ENCODE peak calls at places on chromosome 11, in seven cellular contexts. W is kidney epithelial cell, T is AG10803, C is cardiac muscle cell, U is GM23338, G is epithelial cell of esophagus, B is body of pancreas. K is an unnamed sample.

GRCh38 chr11:12215192-12215591 is 104.8 kb downstream of the MICAL2 start:
- DNase-seq in C (no peak), W (no peak), G (no peak), U (peak), T (no peak), B (no peak), K (no peak)

GRCh38 chr11:10885703-10886363 is 28.0 kb upstream of the ZBED5 start:
- DNase-seq in B (no peak), W (no peak), C (peak), G (no peak), U (no peak), T (no peak), K (no peak)

GRCh38 chr11:68382358-68382998 is 70.1 kb downstream of the LRP5 start:
- DNase-seq in W (no peak), C (no peak), G (no peak), B (no peak), U (no peak), T (no peak), K (no peak)

GRCh38 chr11:118621898-118622375 is 14.5 kb downstream of the PHLDB1 start:
- DNase-seq in C (no peak), G (no peak), B (no peak), T (no peak), U (no peak), W (no peak), K (no peak)

GRCh38 chr11:65915821-65916251 is 3.0 kb downstream of the C11orf68 start:
- DNase-seq in C (peak), G (peak), B (peak), W (peak), T (peak), U (peak), K (peak)

GRCh38 chr11:93775289-93775688 is 8.8 kb upstream of the MED17 start:
- DNase-seq in T (no peak), U (peak), C (peak), W (no peak), B (no peak), G (peak), K (no peak)

GRCh38 chr11:86755196-86755595 is 45.1 kb upstream of the PRSS23 start:
- DNase-seq in B (no peak), G (no peak), U (no peak), C (no peak), T (no peak), W (no peak), K (no peak)

GRCh38 chr11:67060111-67060522 is 3.5 kb downstream of the RHOD start:
- DNase-seq in T (no peak), B (no peak), U (no peak), C (no peak), W (no peak), G (peak), K (no peak)

GRCh38 chr11:63405114-63405513 is 35.5 kb downstream of the SLC22A9 start:
- DNase-seq in W (no peak), U (no peak), T (no peak), B (peak), G (peak), C (no peak), K (no peak)

GRCh38 chr11:56841210-56841810 is 92.8 kb upstream of the OR9G4 start:
- DNase-seq in G (peak), T (peak), W (peak), B (peak), U (peak), C (peak), K (peak)

GRCh38 chr11:61888043-61888442 is 3.3 kb downstream of the FADS3 start:
- DNase-seq in C (peak), W (peak), G (peak), B (peak), T (peak), U (no peak), K (peak)

GRCh38 chr11:124143034-124143433 is 27.8 kb downstream of the VWA5A start:
- DNase-seq in B (no peak), C (no peak), G (no peak), T (no peak), W (no peak), U (no peak), K (no peak)

GRCh38 chr11:1060885-1061616 is 13.6 kb upstream of the MUC2 start:
- DNase-seq in T (peak), U (no peak), G (peak), C (peak), W (no peak), B (peak), K (no peak)

GRCh38 chr11:123308077-123308476 is 113.0 kb upstream of the CLMP start:
- DNase-seq in C (peak), W (no peak), T (peak), G (no peak), B (no peak), U (no peak), K (peak)

GRCh38 chr11:105648762-105649161 is 38.9 kb downstream of the GRIA4 start:
- DNase-seq in W (no peak), G (no peak), C (no peak), U (no peak), T (no peak), B (no peak), K (no peak)

GRCh38 chr11:128913806-128914205 is 22.6 kb downstream of the KCNJ5 start:
- DNase-seq in G (no peak), U (no peak), T (no peak), B (no peak), C (no peak), W (no peak), K (no peak)

GRCh38 chr11:64970731-64971151 is 1.2 kb downstream of the MAJIN start:
- DNase-seq in W (peak), U (no peak), G (peak), B (no peak), C (no peak), T (no peak), K (no peak)

GRCh38 chr11:73996161-73996747 is 12.6 kb downstream of the UCP3 start:
- DNase-seq in T (no peak), B (no peak), W (no peak), C (no peak), G (no peak), U (no peak), K (no peak)

GRCh38 chr11:28342704-28343103 is 234.5 kb downstream of the METTL15 start:
- DNase-seq in C (peak), U (no peak), B (no peak), T (peak), G (peak), W (no peak), K (no peak)

GRCh38 chr11:121722431-121723256 is 269.9 kb upstream of the SORL1-AS1 start:
- DNase-seq in U (peak), W (peak), G (peak), B (peak), T (peak), C (peak), K (peak)

GRCh38 chr11:43933226-43933607 is 9.2 kb upstream of the C11orf96 start:
- DNase-seq in U (no peak), T (no peak), G (no peak), C (no peak), B (no peak), W (no peak), K (no peak)

GRCh38 chr11:43933608-43934358 is 8.7 kb upstream of the C11orf96 start:
- DNase-seq in B (no peak), C (peak), W (no peak), U (no peak), G (no peak), T (no peak), K (no peak)

GRCh38 chr11:43934359-43935130 is 7.9 kb upstream of the C11orf96 start:
- DNase-seq in B (no peak), C (no peak), W (no peak), G (no peak), T (no peak), U (no peak), K (no peak)

GRCh38 chr11:43930868-43931716 is 11.3 kb upstream of the C11orf96 start:
- DNase-seq in W (no peak), G (no peak), B (no peak), T (no peak), C (peak), U (no peak), K (no peak)

GRCh38 chr11:43931717-43932039 is 10.8 kb upstream of the C11orf96 start:
- DNase-seq in U (peak), B (no peak), W (no peak), T (no peak), C (no peak), G (no peak), K (no peak)
- TF ChIP-seq CTCF in U (peak), B (no peak), W (no peak), T (peak), C (no peak), G (no peak), K (no peak)

GRCh38 chr11:35166369-35167360 is 27.7 kb downstream of the CD44 start:
- DNase-seq in B (no peak), T (peak), U (no peak), W (peak), G (peak), C (peak), K (peak)

GRCh38 chr11:35163209-35163608 is 24.2 kb downstream of the CD44 start:
- DNase-seq in B (no peak), T (no peak), C (no peak), W (peak), G (no peak), U (no peak), K (no peak)

GRCh38 chr11:35163707-35164496 is 24.9 kb downstream of the CD44 start:
- DNase-seq in G (no peak), C (no peak), B (no peak), W (no peak), U (peak), T (no peak), K (no peak)

GRCh38 chr11:35167451-35167954 is 28.5 kb downstream of the CD44 start:
- DNase-seq in W (no peak), T (peak), G (no peak), C (peak), B (no peak), U (no peak), K (no peak)

GRCh38 chr11:35165416-35166368 is 26.7 kb downstream of the CD44 start:
- DNase-seq in U (no peak), C (peak), B (peak), W (no peak), T (peak), G (peak), K (peak)
- H3K4me3 ChIP-seq in U (no peak), C (no peak), B (no peak), W (no peak), T (no peak), G (no peak), K (no peak)

DNA sequence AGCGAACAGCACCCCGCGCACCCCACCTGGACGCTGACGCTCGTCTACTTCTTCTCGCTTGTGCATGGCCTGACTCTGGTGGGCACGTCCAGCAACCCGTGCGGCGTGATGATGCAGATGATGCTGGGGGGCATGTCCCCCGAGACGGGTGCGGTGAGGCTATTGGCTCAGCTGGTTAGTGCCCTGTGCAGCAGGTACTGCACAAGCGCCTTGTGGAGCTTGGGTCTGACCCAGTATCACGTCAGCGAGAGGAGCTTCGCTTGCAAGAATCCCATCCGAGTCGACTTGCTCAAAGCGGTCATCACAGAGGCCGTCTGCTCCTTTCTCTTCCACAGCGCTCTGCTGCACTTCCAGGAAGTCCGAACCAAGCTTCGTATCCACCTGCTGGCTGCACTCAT is 440 bp downstream of the AQP11 start:
- DNase-seq in T (peak), W (peak), C (peak), U (peak), B (peak), G (peak), K (peak)
- TF ChIP-seq CTCF in T (no peak), W (no peak), C (no peak), U (no peak), B (peak), G (no peak), K (no peak)

DNA sequence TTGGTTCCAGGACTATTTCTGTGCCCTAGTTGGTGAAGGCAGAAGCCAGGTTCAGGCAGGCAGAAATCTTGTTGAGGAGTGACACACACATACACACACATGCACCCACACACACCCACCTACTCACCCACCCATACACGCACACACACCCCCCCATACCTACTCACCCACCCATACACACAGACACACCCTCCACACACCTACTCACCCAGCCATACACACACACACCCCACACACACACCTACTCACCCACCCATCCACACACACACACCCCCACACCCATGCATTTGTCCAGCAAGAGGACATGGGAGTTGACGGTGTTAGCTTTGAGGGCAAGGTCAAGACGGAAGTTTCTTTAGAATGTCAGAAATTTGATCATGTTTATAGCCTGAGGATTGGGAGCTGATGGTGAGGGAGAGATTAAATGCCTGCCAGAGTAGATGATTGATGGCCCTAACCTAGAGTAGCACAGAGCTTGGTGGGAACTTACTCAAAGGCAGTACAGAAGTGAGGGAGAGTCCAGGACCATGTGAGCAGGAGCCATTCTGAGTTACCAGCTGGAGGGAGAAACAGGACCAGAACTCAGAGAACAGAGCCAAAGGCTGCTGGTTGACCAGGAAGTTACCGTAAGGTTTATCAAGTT is 68.8 kb downstream of the CYB5R2 start:
- DNase-seq in U (no peak), W (no peak), B (no peak), T (no peak), C (no peak), G (no peak), K (no peak)
- H3K4me3 ChIP-seq in U (no peak), W (no peak), B (no peak), T (no peak), C (no peak), G (no peak), K (no peak)